ENCODE peak calls at places on chromosomes 11 and 22, in six cellular contexts. S is WTC11, B is breast epithelium, A is foreskin fibroblast, J is mammary epithelial cell, T is fibroblast of lung. K is an unnamed sample.
A peak's percentile ranks its signal among the peaks of the same experiment; 100 is the strongest.

GRCh38 chr22:36619797-36620390 is 83.7 kb downstream of the CACNG2 start:
- DNase-seq in S (no peak), B (no peak), A (peak; percentile 11), J (peak; percentile 6), T (no peak), K (no peak)

GRCh38 chr22:50136431-50137047 is 34.0 kb upstream of the PANX2 start:
- DNase-seq in S (no peak), B (no peak), A (peak; percentile 27), J (peak; percentile 16), T (no peak), K (no peak)

GRCh38 chr11:22340803-22341581 is 2.8 kb downstream of the SLC17A6 start:
- DNase-seq in S (peak; percentile 63), B (no peak), A (no peak), J (no peak), T (no peak), K (peak; percentile 85)

GRCh38 chr11:7596975-7597391 is 76.3 kb downstream of the CYB5R2 start:
- DNase-seq in S (no peak), B (no peak), A (no peak), J (peak; percentile 91), T (no peak), K (no peak)

GRCh38 chr22:28077166-28077565 is 158.1 kb upstream of the PITPNB start:
- DNase-seq in S (no peak), B (no peak), A (no peak), J (no peak), T (no peak), K (no peak)

GRCh38 chr11:78131956-78132355 is 7.5 kb downstream of the ALG8 start:
- DNase-seq in S (no peak), B (no peak), A (peak; percentile 43), J (peak; percentile 69), T (peak; percentile 65), K (no peak)

GRCh38 chr11:64654958-64655541 is 64.0 kb downstream of the SLC22A12 start:
- DNase-seq in S (no peak), B (no peak), A (no peak), J (no peak), T (no peak), K (no peak)

GRCh38 chr11:21963013-21963412 is 229.9 kb upstream of the ANO5 start:
- DNase-seq in S (no peak), B (no peak), A (no peak), J (no peak), T (no peak), K (no peak)

GRCh38 chr11:79547256-79547655 is 106.4 kb upstream of the TENM4 start:
- DNase-seq in S (no peak), B (no peak), A (no peak), J (no peak), T (peak; percentile 60), K (no peak)

GRCh38 chr11:128501576-128502549 is 85.5 kb downstream of the ETS1 start:
- DNase-seq in S (no peak), B (no peak), A (peak; percentile 79), J (no peak), T (peak; percentile 96), K (no peak)

GRCh38 chr11:115990004-115990447 is 485.8 kb upstream of the CADM1 start:
- DNase-seq in S (peak; percentile 80), B (no peak), A (no peak), J (no peak), T (no peak), K (no peak)

GRCh38 chr11:17978553-17979287 is 34.1 kb downstream of the SERGEF start:
- DNase-seq in S (peak; percentile 73), B (no peak), A (peak; percentile 85), J (peak; percentile 39), T (peak; percentile 36), K (no peak)

GRCh38 chr11:36253238-36253637 is 36.0 kb downstream of the COMMD9 start:
- DNase-seq in S (no peak), B (no peak), A (peak; percentile 69), J (no peak), T (no peak), K (no peak)

GRCh38 chr11:69153661-69154060 is 2.1 kb upstream of the SMIM38 start:
- DNase-seq in S (no peak), B (no peak), A (peak; percentile 18), J (no peak), T (peak; percentile 55), K (no peak)

GRCh38 chr22:47552541-47553205 is 790.2 kb downstream of the TBC1D22A start:
- DNase-seq in S (no peak), B (peak; percentile 19), A (no peak), J (no peak), T (no peak), K (no peak)
- TF ChIP-seq CTCF in S (no peak), B (no peak), A (no peak), J (no peak), T (no peak), K (no peak)

GRCh38 chr11:130213143-130213978 is 53.8 kb downstream of the ST14 start:
- DNase-seq in S (peak; percentile 84), B (peak; percentile 74), A (peak; percentile 62), J (peak; percentile 27), T (peak; percentile 8), K (no peak)
- TF ChIP-seq CTCF in S (peak; percentile 99), B (peak; percentile 87), A (peak; percentile 82), J (peak; percentile 60), T (peak; percentile 84), K (peak; percentile 100)

GRCh38 chr11:114477946-114478537 is 38.8 kb downstream of the REXO2 start:
- DNase-seq in S (no peak), B (no peak), A (no peak), J (no peak), T (no peak), K (no peak)

GRCh38 chr11:114482114-114482513 is 42.8 kb downstream of the REXO2 start:
- DNase-seq in S (no peak), B (no peak), A (no peak), J (no peak), T (no peak), K (no peak)

GRCh38 chr11:114479331-114479730 is 40.1 kb downstream of the REXO2 start:
- DNase-seq in S (no peak), B (no peak), A (peak; percentile 8), J (peak; percentile 25), T (peak; percentile 2), K (no peak)

GRCh38 chr11:114483929-114484328 is 44.7 kb downstream of the REXO2 start:
- DNase-seq in S (no peak), B (no peak), A (no peak), J (no peak), T (peak; percentile 12), K (no peak)

GRCh38 chr11:114478768-114479167 is 39.5 kb downstream of the REXO2 start:
- DNase-seq in S (no peak), B (no peak), A (peak; percentile 52), J (peak; percentile 44), T (no peak), K (no peak)
- TF ChIP-seq CTCF in S (no peak), B (no peak), A (no peak), J (no peak), T (no peak), K (no peak)

DNA sequence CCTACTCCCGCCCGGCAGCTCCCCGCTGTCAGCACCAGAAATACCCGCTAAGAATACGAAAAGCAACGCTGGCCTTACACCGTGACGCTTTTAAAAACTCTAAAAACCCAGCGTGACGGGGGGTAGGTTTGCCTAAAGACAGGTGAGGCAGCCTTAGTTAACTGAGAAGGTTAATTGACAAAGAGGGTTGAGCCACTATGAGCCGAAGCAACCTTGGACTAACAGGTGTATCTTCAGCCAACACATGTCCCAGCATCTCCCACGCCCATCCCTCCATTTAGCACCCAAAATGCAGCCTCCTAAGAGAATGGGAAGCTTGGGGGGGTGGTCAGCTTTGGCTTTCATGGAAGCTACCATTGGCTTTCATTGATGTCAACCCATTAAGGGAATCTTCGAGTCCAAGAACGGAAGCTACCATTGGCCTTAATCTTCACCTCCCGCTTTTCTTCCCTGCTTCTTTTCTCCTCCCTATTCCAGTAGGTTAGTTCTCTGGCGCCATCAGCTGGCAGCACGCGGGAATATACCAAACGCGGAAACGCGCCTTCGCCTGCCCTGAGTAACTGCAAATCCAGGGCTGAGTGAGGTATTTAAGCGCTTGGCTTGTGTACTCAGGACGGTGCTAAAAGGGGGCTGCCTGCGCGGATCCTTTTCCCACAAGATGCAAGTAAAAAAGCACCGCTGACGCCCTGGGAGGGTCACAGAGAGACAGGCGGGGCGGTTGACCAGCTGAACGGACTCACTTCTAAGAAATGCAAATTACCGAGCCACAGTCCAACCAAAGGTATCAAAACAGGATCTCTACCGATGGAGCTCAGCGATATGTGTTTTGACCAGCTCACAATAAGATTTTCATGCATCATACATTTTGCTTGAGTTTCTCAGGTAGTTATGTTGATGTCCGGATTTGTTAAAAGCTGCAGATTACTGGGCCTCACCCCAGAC is 38.5 kb upstream of the GLYATL1 start:
- DNase-seq in S (peak; percentile 96), B (peak; percentile 78), A (peak; percentile 78), J (peak; percentile 85), T (peak; percentile 78), K (no peak)
- TF ChIP-seq CTCF in S (peak; percentile 59), B (peak; percentile 61), A (peak; percentile 35), J (peak; percentile 80), T (peak; percentile 61), K (peak; percentile 72)

DNA sequence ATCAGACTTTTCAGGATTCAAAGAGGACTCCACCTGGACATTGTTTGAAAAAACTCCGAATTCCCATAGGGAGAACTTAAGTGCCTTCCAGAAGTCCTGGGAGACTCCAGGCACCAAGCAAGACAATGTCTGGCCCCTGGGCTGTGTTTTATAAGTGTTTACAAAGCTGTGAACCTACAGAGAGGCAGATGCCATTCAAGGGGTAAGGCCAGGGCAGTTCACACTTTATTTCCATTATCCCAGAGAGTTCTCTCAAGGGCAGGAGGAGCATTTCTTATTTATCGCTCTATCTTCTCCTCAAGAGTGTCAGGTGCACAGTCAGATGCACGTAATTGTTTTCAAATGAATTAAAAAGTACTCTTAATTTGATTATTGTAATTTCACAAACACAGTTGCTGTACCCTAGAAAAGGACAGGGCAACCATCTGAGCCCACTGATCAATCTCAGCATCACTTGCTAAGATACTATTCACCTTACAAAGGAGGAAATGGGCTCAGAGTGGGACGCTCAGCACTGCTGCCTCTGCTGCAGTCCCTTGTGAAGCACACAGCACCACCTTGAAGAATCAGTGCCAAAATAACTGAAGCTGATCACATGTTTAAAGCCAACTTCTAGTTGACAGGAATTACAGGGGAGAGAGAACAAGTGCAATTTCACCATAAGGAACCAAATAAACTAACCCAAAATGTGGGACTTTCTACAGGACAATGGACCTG is 35.0 kb downstream of the RASSF10 start:
- DNase-seq in S (no peak), B (no peak), A (no peak), J (no peak), T (no peak), K (no peak)
- TF ChIP-seq CTCF in S (no peak), B (no peak), A (no peak), J (no peak), T (no peak), K (no peak)